ENCODE peak calls at places on chromosomes 1 and 21, in five cellular contexts. One of them, this sample, is unnamed.

GRCh38 chr1:152047607-152047953 is 10.8 kb upstream of the S100A11 start:
- DNase-seq in Daoy: peak; percentile 86
- DNase-seq in epithelial cell of esophagus: peak; percentile 99
- DNase-seq in stimulated activated CD4-positive, alpha-beta T cell treated with anti-CD3 and anti-CD28 coated beads, Interleukin-1b, Interleukin-23, amount 100 ng/mL, for 4 hours: no peak
- DNase-seq in renal cortical epithelial cell: no peak
- DNase-seq in this sample: peak; percentile 74

GRCh38 chr1:175512637-175513412 is 230.6 kb downstream of the TNR start:
- DNase-seq in Daoy: no peak
- DNase-seq in epithelial cell of esophagus: no peak
- DNase-seq in stimulated activated CD4-positive, alpha-beta T cell treated with anti-CD3 and anti-CD28 coated beads, Interleukin-1b, Interleukin-23, amount 100 ng/mL, for 4 hours: no peak
- DNase-seq in renal cortical epithelial cell: no peak
- DNase-seq in this sample: no peak

GRCh38 chr21:36859744-36860501 is 106.5 kb downstream of the HLCS start:
- DNase-seq in Daoy: peak; percentile 92
- DNase-seq in epithelial cell of esophagus: peak; percentile 72
- DNase-seq in stimulated activated CD4-positive, alpha-beta T cell treated with anti-CD3 and anti-CD28 coated beads, Interleukin-1b, Interleukin-23, amount 100 ng/mL, for 4 hours: peak; percentile 8
- DNase-seq in renal cortical epithelial cell: peak; percentile 68
- DNase-seq in this sample: peak; percentile 82

GRCh38 chr21:41641821-41642368 is 125.0 kb downstream of the RIPK4 start:
- DNase-seq in Daoy: peak; percentile 97
- DNase-seq in epithelial cell of esophagus: peak; percentile 86
- DNase-seq in stimulated activated CD4-positive, alpha-beta T cell treated with anti-CD3 and anti-CD28 coated beads, Interleukin-1b, Interleukin-23, amount 100 ng/mL, for 4 hours: no peak
- DNase-seq in renal cortical epithelial cell: peak; percentile 86
- DNase-seq in this sample: peak; percentile 93

GRCh38 chr1:24875976-24876609 is 54.0 kb downstream of the RUNX3 start:
- DNase-seq in Daoy: no peak
- DNase-seq in epithelial cell of esophagus: no peak
- DNase-seq in stimulated activated CD4-positive, alpha-beta T cell treated with anti-CD3 and anti-CD28 coated beads, Interleukin-1b, Interleukin-23, amount 100 ng/mL, for 4 hours: no peak
- DNase-seq in renal cortical epithelial cell: no peak
- DNase-seq in this sample: no peak

GRCh38 chr21:41043008-41043407 is 125.0 kb upstream of the BACE2 start:
- DNase-seq in Daoy: no peak
- DNase-seq in epithelial cell of esophagus: no peak
- DNase-seq in stimulated activated CD4-positive, alpha-beta T cell treated with anti-CD3 and anti-CD28 coated beads, Interleukin-1b, Interleukin-23, amount 100 ng/mL, for 4 hours: no peak
- DNase-seq in renal cortical epithelial cell: no peak
- DNase-seq in this sample: no peak

GRCh38 chr1:105100102-105100501 is 1350.4 kb downstream of the AMY1C start:
- DNase-seq in Daoy: no peak
- DNase-seq in epithelial cell of esophagus: no peak
- DNase-seq in stimulated activated CD4-positive, alpha-beta T cell treated with anti-CD3 and anti-CD28 coated beads, Interleukin-1b, Interleukin-23, amount 100 ng/mL, for 4 hours: no peak
- DNase-seq in renal cortical epithelial cell: no peak
- DNase-seq in this sample: no peak

GRCh38 chr1:92949937-92950817 is 11.1 kb downstream of the DIPK1A start:
- DNase-seq in Daoy: peak; percentile 81
- DNase-seq in epithelial cell of esophagus: peak; percentile 86
- DNase-seq in stimulated activated CD4-positive, alpha-beta T cell treated with anti-CD3 and anti-CD28 coated beads, Interleukin-1b, Interleukin-23, amount 100 ng/mL, for 4 hours: no peak
- DNase-seq in renal cortical epithelial cell: peak; percentile 43
- DNase-seq in this sample: peak; percentile 69

GRCh38 chr1:2416403-2416802 is 4.0 kb upstream of the PEX10 start:
- DNase-seq in Daoy: no peak
- DNase-seq in epithelial cell of esophagus: peak; percentile 65
- DNase-seq in stimulated activated CD4-positive, alpha-beta T cell treated with anti-CD3 and anti-CD28 coated beads, Interleukin-1b, Interleukin-23, amount 100 ng/mL, for 4 hours: peak; percentile 24
- DNase-seq in renal cortical epithelial cell: no peak
- DNase-seq in this sample: no peak

This sample was measured in MG63.